ENCODE peak calls at places on chromosomes 12 and 14, in five cellular contexts. One of them, this sample, is unnamed.
A peak's percentile ranks its signal among the peaks of the same experiment; 100 is the strongest.

GRCh38 chr12:123892180-123892559 is 80.5 kb downstream of the CCDC92 start:
- DNase-seq in HCT116: no peak
- DNase-seq in tibial nerve: no peak
- DNase-seq in upper lobe of left lung: no peak
- DNase-seq in heart left ventricle: no peak
- DNase-seq in this sample: no peak

GRCh38 chr12:59587710-59588109 is 8.1 kb upstream of the SLC16A7 start:
- DNase-seq in HCT116: no peak
- DNase-seq in tibial nerve: no peak
- DNase-seq in upper lobe of left lung: no peak
- DNase-seq in heart left ventricle: no peak
- DNase-seq in this sample: no peak

GRCh38 chr14:32552766-32553165 is 223.7 kb downstream of the AKAP6 start:
- DNase-seq in HCT116: no peak
- DNase-seq in tibial nerve: no peak
- DNase-seq in upper lobe of left lung: no peak
- DNase-seq in heart left ventricle: no peak
- DNase-seq in this sample: no peak

GRCh38 chr12:28424965-28425364 is 234.7 kb downstream of the CCDC91 start:
- DNase-seq in HCT116: no peak
- DNase-seq in tibial nerve: no peak
- DNase-seq in upper lobe of left lung: no peak
- DNase-seq in heart left ventricle: peak; percentile 28
- DNase-seq in this sample: no peak

GRCh38 chr14:97306785-97307246 is 509.6 kb downstream of the VRK1 start:
- DNase-seq in HCT116: no peak
- DNase-seq in tibial nerve: no peak
- DNase-seq in upper lobe of left lung: no peak
- DNase-seq in heart left ventricle: no peak
- DNase-seq in this sample: no peak

GRCh38 chr14:22386924-22387775 is 201.9 kb downstream of the DAD1 start:
- DNase-seq in HCT116: peak; percentile 53
- DNase-seq in tibial nerve: peak; percentile 95
- DNase-seq in upper lobe of left lung: no peak
- DNase-seq in heart left ventricle: peak; percentile 66
- DNase-seq in this sample: no peak

GRCh38 chr12:71636704-71637115 is 26.9 kb downstream of the ZFC3H1 start:
- DNase-seq in HCT116: peak; percentile 57
- DNase-seq in tibial nerve: no peak
- DNase-seq in upper lobe of left lung: no peak
- DNase-seq in heart left ventricle: no peak
- DNase-seq in this sample: no peak

GRCh38 chr14:105088812-105089745 is 23.8 kb upstream of the GPR132 start:
- DNase-seq in HCT116: no peak
- DNase-seq in tibial nerve: no peak
- DNase-seq in upper lobe of left lung: no peak
- DNase-seq in heart left ventricle: peak; percentile 28
- DNase-seq in this sample: no peak

GRCh38 chr12:102059343-102059742 is 2.4 kb downstream of the WASHC3 start:
- DNase-seq in HCT116: no peak
- DNase-seq in tibial nerve: no peak
- DNase-seq in upper lobe of left lung: no peak
- DNase-seq in heart left ventricle: no peak
- DNase-seq in this sample: no peak

GRCh38 chr12:119988440-119988787 is 622 bp upstream of the BICDL1 start:
- DNase-seq in HCT116: no peak
- DNase-seq in tibial nerve: no peak
- DNase-seq in upper lobe of left lung: no peak
- DNase-seq in heart left ventricle: no peak
- DNase-seq in this sample: no peak

GRCh38 chr14:93970967-93971634 is 5.3 kb downstream of the ASB2 start:
- DNase-seq in HCT116: no peak
- DNase-seq in tibial nerve: no peak
- DNase-seq in upper lobe of left lung: no peak
- DNase-seq in heart left ventricle: no peak
- DNase-seq in this sample: no peak

GRCh38 chr14:104392396-104393198 is 187.0 kb upstream of the C14orf180 start:
- DNase-seq in HCT116: no peak
- DNase-seq in tibial nerve: no peak
- DNase-seq in upper lobe of left lung: peak; percentile 66
- DNase-seq in heart left ventricle: no peak
- DNase-seq in this sample: no peak

GRCh38 chr12:116346222-116346621 is 68.7 kb upstream of the MED13L start:
- DNase-seq in HCT116: no peak
- DNase-seq in tibial nerve: no peak
- DNase-seq in upper lobe of left lung: no peak
- DNase-seq in heart left ventricle: no peak
- DNase-seq in this sample: no peak

GRCh38 chr12:80939231-80939950 is 1.7 kb upstream of the LIN7A start:
- DNase-seq in HCT116: no peak
- DNase-seq in tibial nerve: no peak
- DNase-seq in upper lobe of left lung: no peak
- DNase-seq in heart left ventricle: no peak
- DNase-seq in this sample: peak; percentile 53

GRCh38 chr12:80936353-80936641 is 1.4 kb downstream of the LIN7A start:
- DNase-seq in HCT116: no peak
- DNase-seq in tibial nerve: peak; percentile 13
- DNase-seq in upper lobe of left lung: no peak
- DNase-seq in heart left ventricle: no peak
- DNase-seq in this sample: no peak

GRCh38 chr12:80938397-80938796 is 663 bp upstream of the LIN7A start:
- DNase-seq in HCT116: no peak
- DNase-seq in tibial nerve: no peak
- DNase-seq in upper lobe of left lung: no peak
- DNase-seq in heart left ventricle: no peak
- DNase-seq in this sample: no peak

GRCh38 chr12:80936642-80937390 is 918 bp downstream of the LIN7A start:
- DNase-seq in HCT116: peak; percentile 7
- DNase-seq in tibial nerve: no peak
- DNase-seq in upper lobe of left lung: peak; percentile 88
- DNase-seq in heart left ventricle: peak; percentile 46
- DNase-seq in this sample: peak; percentile 88

DNA sequence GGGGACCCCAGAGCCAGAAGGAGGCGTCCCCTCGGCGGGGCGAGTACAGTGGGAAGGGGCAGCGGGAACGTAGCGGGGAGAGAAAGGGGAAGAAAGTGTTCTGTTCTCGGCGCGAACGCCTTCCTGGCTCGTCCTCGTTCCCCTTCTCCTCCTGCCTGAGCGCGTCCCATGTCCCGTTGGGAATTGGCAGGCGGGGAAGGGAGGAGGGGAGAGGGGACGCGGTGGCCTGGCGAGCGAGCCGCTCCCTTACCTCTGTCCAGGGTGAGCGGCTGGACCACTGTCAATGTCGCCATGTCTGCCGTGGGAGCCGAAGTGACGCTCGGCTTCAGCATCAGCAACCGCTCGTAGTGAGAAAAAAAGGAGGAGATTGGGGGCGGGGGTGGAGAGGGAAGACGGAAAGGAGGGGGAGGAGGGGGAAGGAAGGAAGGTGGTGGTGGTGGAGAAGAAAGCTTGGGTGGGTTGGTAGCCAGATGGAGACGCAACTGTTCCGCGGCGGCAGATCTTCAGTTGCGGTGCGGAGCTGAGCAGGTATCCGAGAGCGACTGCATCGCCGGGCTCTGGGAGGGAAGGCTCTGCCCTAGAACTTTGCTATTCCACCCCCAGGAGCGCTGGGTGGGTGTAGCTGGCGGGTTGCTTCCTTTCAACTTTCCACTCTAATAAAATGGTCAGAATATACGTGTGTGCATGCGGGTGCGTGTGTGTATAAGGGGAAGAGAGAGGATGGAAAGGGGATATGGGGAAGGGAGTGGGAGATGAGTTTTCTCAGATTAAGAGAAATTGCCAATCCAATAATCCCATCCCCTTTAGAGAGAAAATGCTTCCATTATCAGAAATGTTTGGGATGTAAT is at the start of gene LIN7A:
- DNase-seq in HCT116: no peak
- DNase-seq in tibial nerve: peak; percentile 19
- DNase-seq in upper lobe of left lung: no peak
- DNase-seq in heart left ventricle: peak; percentile 80
- DNase-seq in this sample: peak; percentile 84
- TF ChIP-seq POLR2A in HCT116: no peak
- TF ChIP-seq POLR2A in tibial nerve: no peak
- TF ChIP-seq POLR2A in upper lobe of left lung: no peak
- TF ChIP-seq POLR2A in heart left ventricle: no peak
- TF ChIP-seq POLR2A in this sample: peak; percentile 16

GRCh38 chr12:111407371-111408115 is 1.8 kb downstream of the SH2B3 start:
- DNase-seq in HCT116: no peak
- DNase-seq in tibial nerve: no peak
- DNase-seq in upper lobe of left lung: no peak
- DNase-seq in heart left ventricle: no peak
- DNase-seq in this sample: no peak

GRCh38 chr12:111408116-111408440 is 2.4 kb downstream of the SH2B3 start:
- DNase-seq in HCT116: no peak
- DNase-seq in tibial nerve: no peak
- DNase-seq in upper lobe of left lung: no peak
- DNase-seq in heart left ventricle: no peak
- DNase-seq in this sample: no peak

GRCh38 chr12:111410229-111411186 is 4.8 kb downstream of the SH2B3 start:
- DNase-seq in HCT116: no peak
- DNase-seq in tibial nerve: no peak
- DNase-seq in upper lobe of left lung: peak; percentile 50
- DNase-seq in heart left ventricle: peak; percentile 63
- DNase-seq in this sample: no peak

GRCh38 chr12:111409403-111410228 is 3.9 kb downstream of the SH2B3 start:
- DNase-seq in HCT116: no peak
- DNase-seq in tibial nerve: no peak
- DNase-seq in upper lobe of left lung: peak; percentile 88
- DNase-seq in heart left ventricle: peak; percentile 86
- DNase-seq in this sample: peak; percentile 65

DNA sequence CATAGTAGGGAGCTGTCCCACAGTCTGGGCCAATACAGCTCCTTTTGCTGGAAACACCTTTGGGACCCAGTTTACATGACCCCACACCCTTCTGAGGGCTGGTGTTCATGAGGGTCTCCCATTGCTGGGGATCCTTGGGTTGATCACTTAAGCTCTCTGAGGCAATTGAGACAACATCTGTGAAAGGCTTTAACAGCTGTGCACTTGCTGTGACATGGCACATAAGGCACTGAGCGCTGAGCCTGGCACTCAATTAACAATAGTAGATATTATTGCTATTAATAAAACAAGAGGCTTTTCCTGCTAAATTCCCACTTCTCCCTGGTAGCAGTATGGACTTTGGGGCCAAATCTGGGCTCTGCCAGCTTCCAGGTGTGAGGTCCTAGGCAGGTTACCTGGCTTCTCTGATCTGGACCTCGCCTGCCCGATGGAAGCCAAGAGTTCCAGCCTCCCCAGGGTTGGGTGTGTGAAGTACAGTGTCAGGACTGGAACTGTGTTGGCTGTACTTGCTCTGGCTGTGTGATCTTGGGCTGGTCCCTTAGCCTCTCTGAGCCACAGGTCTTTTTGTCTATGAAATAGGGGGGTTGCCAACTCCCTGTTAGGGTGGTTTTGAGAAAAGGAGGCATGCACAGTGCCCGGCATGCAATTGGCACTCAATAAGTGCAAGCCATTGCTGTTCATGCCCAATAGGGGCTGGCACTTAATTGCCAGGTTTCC is 3.1 kb downstream of the SH2B3 start:
- DNase-seq in HCT116: no peak
- DNase-seq in tibial nerve: no peak
- DNase-seq in upper lobe of left lung: no peak
- DNase-seq in heart left ventricle: no peak
- DNase-seq in this sample: no peak
- H3K4me3 ChIP-seq in HCT116: no peak overlapping the region
- H3K4me3 ChIP-seq in tibial nerve: no peak overlapping the region
- H3K4me3 ChIP-seq in upper lobe of left lung: peak overlapping the region; percentile 14
- H3K4me3 ChIP-seq in heart left ventricle: no peak overlapping the region
- H3K4me3 ChIP-seq in this sample: no peak overlapping the region

DNA sequence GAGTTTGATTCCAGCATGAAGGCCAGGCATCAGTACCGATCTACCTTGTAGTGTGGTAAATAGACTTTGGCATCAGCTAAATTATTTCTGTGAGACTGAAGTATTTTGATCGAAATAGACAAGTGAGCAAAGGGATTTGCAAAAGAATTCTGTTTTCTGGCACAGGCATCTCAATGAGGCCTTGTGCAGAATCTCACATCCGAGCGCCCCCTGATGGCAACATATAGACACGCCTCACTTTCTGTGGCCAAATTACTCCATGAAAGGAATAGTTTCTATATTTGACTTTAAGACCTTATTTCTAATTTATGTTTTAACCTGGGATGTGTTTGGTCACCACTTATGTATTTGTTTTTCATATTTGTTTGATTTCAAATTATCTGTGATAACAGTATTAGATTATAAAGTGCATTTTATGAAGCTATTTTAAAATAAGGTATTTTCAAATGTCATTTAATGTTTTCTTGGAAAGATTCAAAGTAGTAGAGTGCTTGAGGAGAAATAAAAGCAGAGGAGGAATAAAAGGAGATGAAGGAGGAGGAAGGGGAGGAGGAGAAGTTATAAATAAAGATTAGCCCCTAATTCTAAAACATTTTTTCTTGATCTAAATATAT is 731.9 kb downstream of the NRXN3 start:
- DNase-seq in HCT116: no peak
- DNase-seq in tibial nerve: no peak
- DNase-seq in upper lobe of left lung: no peak
- DNase-seq in heart left ventricle: no peak
- DNase-seq in this sample: no peak
- H3K27ac ChIP-seq in HCT116: no peak overlapping the region
- H3K27ac ChIP-seq in tibial nerve: no peak overlapping the region
- H3K27ac ChIP-seq in upper lobe of left lung: no peak overlapping the region
- H3K27ac ChIP-seq in heart left ventricle: no peak overlapping the region
- H3K27ac ChIP-seq in this sample: no peak overlapping the region

DNA sequence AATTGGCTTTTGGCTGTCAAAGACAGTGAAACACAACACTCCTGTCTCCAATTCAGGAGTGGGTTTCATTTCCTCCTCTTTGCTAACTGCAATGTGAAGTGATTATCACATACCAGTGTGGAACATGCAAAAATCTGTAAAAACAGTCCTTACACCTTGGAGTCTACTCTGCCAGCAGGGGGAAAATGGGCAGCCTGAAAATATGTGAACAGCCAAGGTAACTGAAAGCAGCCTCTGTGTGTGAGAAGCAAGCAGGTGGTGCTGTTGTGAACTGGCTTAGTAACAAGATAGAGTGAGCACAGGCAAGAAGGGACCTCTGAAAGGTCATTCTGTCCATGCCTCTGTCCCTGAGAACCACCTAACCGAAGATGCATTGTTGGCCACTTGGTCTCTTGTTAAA is 6.0 kb downstream of the PRMT8 start:
- DNase-seq in HCT116: peak; percentile 16
- DNase-seq in tibial nerve: no peak
- DNase-seq in upper lobe of left lung: no peak
- DNase-seq in heart left ventricle: no peak
- DNase-seq in this sample: no peak
- TF ChIP-seq POLR2A in HCT116: no peak
- TF ChIP-seq POLR2A in tibial nerve: no peak
- TF ChIP-seq POLR2A in upper lobe of left lung: no peak
- TF ChIP-seq POLR2A in heart left ventricle: no peak
- TF ChIP-seq POLR2A in this sample: no peak

This sample was measured in right lobe of liver.